ENCODE peak calls at places on chromosomes 7 and 10, in six cellular contexts. One of them, this sample, is unnamed.

GRCh38 chr7:70042533-70042932 is 444.3 kb downstream of the AUTS2 start:
- DNase-seq in K562: no peak
- DNase-seq in tibial nerve: no peak
- DNase-seq in upper lobe of left lung: no peak
- DNase-seq in A549: no peak
- DNase-seq in ovary: no peak
- DNase-seq in this sample: no peak

GRCh38 chr7:112080974-112081373 is 125.2 kb downstream of the DOCK4 start:
- DNase-seq in K562: no peak
- DNase-seq in tibial nerve: no peak
- DNase-seq in upper lobe of left lung: peak; percentile 63
- DNase-seq in A549: peak; percentile 72
- DNase-seq in ovary: no peak
- DNase-seq in this sample: no peak

GRCh38 chr7:131829911-131830310 is 273.5 kb upstream of the PODXL start:
- DNase-seq in K562: no peak
- DNase-seq in tibial nerve: no peak
- DNase-seq in upper lobe of left lung: no peak
- DNase-seq in A549: no peak
- DNase-seq in ovary: no peak
- DNase-seq in this sample: no peak

GRCh38 chr7:151696738-151697514 is 177.2 kb upstream of the RHEB start:
- DNase-seq in K562: no peak
- DNase-seq in tibial nerve: no peak
- DNase-seq in upper lobe of left lung: no peak
- DNase-seq in A549: peak; percentile 65
- DNase-seq in ovary: no peak
- DNase-seq in this sample: peak; percentile 83

GRCh38 chr7:15130666-15131541 is 228.4 kb upstream of the DGKB start:
- DNase-seq in K562: no peak
- DNase-seq in tibial nerve: no peak
- DNase-seq in upper lobe of left lung: no peak
- DNase-seq in A549: peak; percentile 6
- DNase-seq in ovary: no peak
- DNase-seq in this sample: no peak

GRCh38 chr7:140923358-140924006 is 1.2 kb downstream of the BRAF start:
- DNase-seq in K562: peak; percentile 31
- DNase-seq in tibial nerve: no peak
- DNase-seq in upper lobe of left lung: no peak
- DNase-seq in A549: peak; percentile 13
- DNase-seq in ovary: no peak
- DNase-seq in this sample: no peak

GRCh38 chr7:15464762-15465144 is 97.1 kb downstream of the AGMO start:
- DNase-seq in K562: no peak
- DNase-seq in tibial nerve: no peak
- DNase-seq in upper lobe of left lung: no peak
- DNase-seq in A549: no peak
- DNase-seq in ovary: no peak
- DNase-seq in this sample: no peak

GRCh38 chr7:50751136-50751535 is 31.6 kb downstream of the GRB10 start:
- DNase-seq in K562: no peak
- DNase-seq in tibial nerve: no peak
- DNase-seq in upper lobe of left lung: no peak
- DNase-seq in A549: no peak
- DNase-seq in ovary: no peak
- DNase-seq in this sample: no peak

GRCh38 chr7:98810166-98810802 is 59.5 kb downstream of the TMEM130 start:
- DNase-seq in K562: no peak
- DNase-seq in tibial nerve: no peak
- DNase-seq in upper lobe of left lung: no peak
- DNase-seq in A549: no peak
- DNase-seq in ovary: no peak
- DNase-seq in this sample: no peak

GRCh38 chr10:49076741-49077521 is 38.4 kb downstream of the VSTM4 start:
- DNase-seq in K562: no peak
- DNase-seq in tibial nerve: no peak
- DNase-seq in upper lobe of left lung: peak; percentile 21
- DNase-seq in A549: no peak
- DNase-seq in ovary: peak; percentile 28
- DNase-seq in this sample: no peak

GRCh38 chr10:96814264-96814663 is 17.8 kb upstream of the LCOR start:
- DNase-seq in K562: no peak
- DNase-seq in tibial nerve: no peak
- DNase-seq in upper lobe of left lung: no peak
- DNase-seq in A549: peak; percentile 34
- DNase-seq in ovary: no peak
- DNase-seq in this sample: no peak

GRCh38 chr10:27744478-27745379 is 890 bp downstream of the MKX start:
- DNase-seq in K562: no peak
- DNase-seq in tibial nerve: no peak
- DNase-seq in upper lobe of left lung: no peak
- DNase-seq in A549: peak; percentile 33
- DNase-seq in ovary: peak; percentile 80
- DNase-seq in this sample: peak; percentile 28

GRCh38 chr10:63718453-63718852 is 197.3 kb downstream of the REEP3 start:
- DNase-seq in K562: no peak
- DNase-seq in tibial nerve: no peak
- DNase-seq in upper lobe of left lung: no peak
- DNase-seq in A549: no peak
- DNase-seq in ovary: no peak
- DNase-seq in this sample: no peak

GRCh38 chr10:114539623-114540022 is 118.5 kb downstream of the ABLIM1 start:
- DNase-seq in K562: no peak
- DNase-seq in tibial nerve: no peak
- DNase-seq in upper lobe of left lung: no peak
- DNase-seq in A549: no peak
- DNase-seq in ovary: no peak
- DNase-seq in this sample: no peak

GRCh38 chr7:128945668-128946366 is 8.1 kb downstream of the IRF5 start:
- DNase-seq in K562: no peak
- DNase-seq in tibial nerve: no peak
- DNase-seq in upper lobe of left lung: no peak
- DNase-seq in A549: no peak
- DNase-seq in ovary: no peak
- DNase-seq in this sample: peak; percentile 49

GRCh38 chr10:114779803-114780609 is 41.6 kb upstream of the FHIP2A start:
- DNase-seq in K562: no peak
- DNase-seq in tibial nerve: no peak
- DNase-seq in upper lobe of left lung: no peak
- DNase-seq in A549: peak; percentile 88
- DNase-seq in ovary: no peak
- DNase-seq in this sample: no peak

GRCh38 chr7:3668743-3669142 is 367.7 kb downstream of the SDK1 start:
- DNase-seq in K562: no peak
- DNase-seq in tibial nerve: no peak
- DNase-seq in upper lobe of left lung: no peak
- DNase-seq in A549: no peak
- DNase-seq in ovary: no peak
- DNase-seq in this sample: no peak

DNA sequence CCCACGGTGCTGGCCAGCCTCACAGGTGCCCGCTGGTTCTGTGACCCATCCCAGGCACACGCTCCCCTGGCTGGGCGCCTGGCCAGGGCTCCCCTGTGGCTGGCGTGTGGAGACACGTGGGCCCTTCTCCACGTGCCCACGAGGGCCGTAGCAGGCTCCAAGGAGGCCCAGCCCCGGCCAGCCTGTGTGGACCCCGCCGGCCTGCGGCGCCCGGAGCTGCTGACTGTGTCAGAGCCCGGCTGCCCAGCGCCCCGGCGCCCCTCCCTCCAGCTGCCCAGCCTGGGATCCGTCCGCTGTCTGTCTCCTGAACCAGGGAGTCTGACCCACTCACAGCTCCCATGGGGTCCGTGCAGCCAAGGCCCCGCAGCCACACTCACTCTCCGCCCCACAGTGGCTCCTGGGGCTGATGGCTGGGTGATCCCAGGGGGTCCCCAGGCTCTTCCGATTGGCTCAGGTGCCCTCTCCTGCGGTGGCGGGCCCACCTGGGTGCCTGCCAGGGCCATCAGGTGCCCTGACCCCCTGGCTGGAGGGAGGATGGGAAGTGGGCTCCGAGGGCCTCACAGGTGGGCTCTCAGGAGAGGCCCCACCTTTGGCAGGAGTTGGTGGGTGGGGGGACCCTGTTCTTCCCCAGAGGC is 9.6 kb downstream of the TMEM184A start:
- DNase-seq in K562: no peak
- DNase-seq in tibial nerve: no peak
- DNase-seq in upper lobe of left lung: no peak
- DNase-seq in A549: peak; percentile 59
- DNase-seq in ovary: no peak
- DNase-seq in this sample: no peak
- TF ChIP-seq POLR2A in K562: no peak
- TF ChIP-seq POLR2A in tibial nerve: no peak
- TF ChIP-seq POLR2A in upper lobe of left lung: no peak
- TF ChIP-seq POLR2A in A549: no peak
- TF ChIP-seq POLR2A in ovary: no peak
- TF ChIP-seq POLR2A in this sample: no peak

GRCh38 chr10:77510695-77511094 is 126.9 kb downstream of the KCNMA1 start:
- DNase-seq in K562: no peak
- DNase-seq in tibial nerve: no peak
- DNase-seq in upper lobe of left lung: no peak
- DNase-seq in A549: no peak
- DNase-seq in ovary: no peak
- DNase-seq in this sample: no peak

GRCh38 chr10:77511498-77512218 is 126.0 kb downstream of the KCNMA1 start:
- DNase-seq in K562: no peak
- DNase-seq in tibial nerve: no peak
- DNase-seq in upper lobe of left lung: no peak
- DNase-seq in A549: no peak
- DNase-seq in ovary: no peak
- DNase-seq in this sample: no peak

GRCh38 chr10:77513220-77513619 is 124.4 kb downstream of the KCNMA1 start:
- DNase-seq in K562: no peak
- DNase-seq in tibial nerve: no peak
- DNase-seq in upper lobe of left lung: no peak
- DNase-seq in A549: no peak
- DNase-seq in ovary: no peak
- DNase-seq in this sample: no peak

GRCh38 chr10:77513783-77514331 is 123.8 kb downstream of the KCNMA1 start:
- DNase-seq in K562: no peak
- DNase-seq in tibial nerve: no peak
- DNase-seq in upper lobe of left lung: peak; percentile 21
- DNase-seq in A549: peak; percentile 44
- DNase-seq in ovary: peak; percentile 44
- DNase-seq in this sample: peak; percentile 56

GRCh38 chr10:77512219-77512578 is 125.4 kb downstream of the KCNMA1 start:
- DNase-seq in K562: no peak
- DNase-seq in tibial nerve: no peak
- DNase-seq in upper lobe of left lung: no peak
- DNase-seq in A549: no peak
- DNase-seq in ovary: no peak
- DNase-seq in this sample: no peak
- H3K4me1 ChIP-seq in K562: no peaks in the 10 kb centered on the region
- H3K4me1 ChIP-seq in tibial nerve: no peaks in the 10 kb centered on the region
- H3K4me1 ChIP-seq in upper lobe of left lung: no peaks in the 10 kb centered on the region
- H3K4me1 ChIP-seq in A549: peaks cover 34% of the 10 kb centered on the region
- H3K4me1 ChIP-seq in ovary: no peaks in the 10 kb centered on the region
- H3K4me1 ChIP-seq in this sample: no peaks in the 10 kb centered on the region

DNA sequence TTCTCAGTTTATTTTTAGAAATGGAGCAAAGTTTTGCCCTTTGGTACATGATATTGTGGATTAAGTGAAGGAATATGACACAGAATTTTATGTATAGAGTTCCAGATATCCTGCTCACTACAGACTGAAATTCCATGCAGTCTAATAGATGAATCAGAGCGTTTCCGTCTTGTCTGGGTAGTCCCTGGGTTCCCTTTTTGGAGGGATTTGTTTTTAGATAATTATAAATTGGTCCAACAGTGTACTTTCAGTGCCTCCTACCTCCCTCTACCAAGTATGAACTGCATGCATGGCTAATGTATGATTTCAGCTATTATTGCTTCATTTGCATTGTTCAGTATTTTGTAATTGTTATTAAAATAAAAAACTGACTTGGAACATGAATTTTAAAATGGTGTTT is 74.4 kb downstream of the SEPTIN7 start:
- DNase-seq in K562: no peak
- DNase-seq in tibial nerve: no peak
- DNase-seq in upper lobe of left lung: no peak
- DNase-seq in A549: no peak
- DNase-seq in ovary: no peak
- DNase-seq in this sample: no peak
- TF ChIP-seq CTCF in K562: no peak
- TF ChIP-seq CTCF in tibial nerve: no peak
- TF ChIP-seq CTCF in upper lobe of left lung: no peak
- TF ChIP-seq CTCF in A549: no peak
- TF ChIP-seq CTCF in ovary: no peak
- TF ChIP-seq CTCF in this sample: no peak

GRCh38 chr10:127904311-127904710 is 2.6 kb upstream of the PTPRE start:
- DNase-seq in K562: no peak
- DNase-seq in tibial nerve: no peak
- DNase-seq in upper lobe of left lung: no peak
- DNase-seq in A549: no peak
- DNase-seq in ovary: no peak
- DNase-seq in this sample: no peak

GRCh38 chr10:127897177-127897576 is 4.4 kb upstream of the CLRN3 start:
- DNase-seq in K562: no peak
- DNase-seq in tibial nerve: no peak
- DNase-seq in upper lobe of left lung: no peak
- DNase-seq in A549: no peak
- DNase-seq in ovary: no peak
- DNase-seq in this sample: no peak

GRCh38 chr10:127903789-127904188 is 3.1 kb upstream of the PTPRE start:
- DNase-seq in K562: no peak
- DNase-seq in tibial nerve: no peak
- DNase-seq in upper lobe of left lung: no peak
- DNase-seq in A549: no peak
- DNase-seq in ovary: no peak
- DNase-seq in this sample: no peak

GRCh38 chr10:127896590-127896989 is 3.8 kb upstream of the CLRN3 start:
- DNase-seq in K562: no peak
- DNase-seq in tibial nerve: no peak
- DNase-seq in upper lobe of left lung: no peak
- DNase-seq in A549: no peak
- DNase-seq in ovary: no peak
- DNase-seq in this sample: no peak

GRCh38 chr10:127899766-127900382 is 7.0 kb upstream of the PTPRE start:
- DNase-seq in K562: no peak
- DNase-seq in tibial nerve: no peak
- DNase-seq in upper lobe of left lung: peak; percentile 52
- DNase-seq in A549: no peak
- DNase-seq in ovary: no peak
- DNase-seq in this sample: no peak
- TF ChIP-seq POLR2A in K562: no peak
- TF ChIP-seq POLR2A in tibial nerve: no peak
- TF ChIP-seq POLR2A in upper lobe of left lung: no peak
- TF ChIP-seq POLR2A in A549: no peak
- TF ChIP-seq POLR2A in ovary: no peak
- TF ChIP-seq POLR2A in this sample: no peak

This sample was measured in right lobe of liver.